ENCODE peak calls at places on chromosomes 4 and X, in ten cellular contexts. L is CD4-positive, CD25-positive, alpha-beta regulatory T cell; W is DND-41; N is mesendoderm; O is mucosa of descending colon; H is breast epithelium; K is tibial artery; R is GM23248; B is left ventricle myocardium inferior; P is adrenal gland. Q is an unnamed sample. For H3K4me1, the result is how much of the 10 kb centered on the place peaks cover.

GRCh38 chrX:84188320-84188834 is 378 bp upstream of the RPS6KA6 start:
- DNase-seq in K (peak), B (peak), R (peak), L (no peak), O (peak), W (no peak), H (peak), P (peak), N (peak), Q (peak)

GRCh38 chr4:3442959-3443749 is 1.4 kb downstream of the HGFAC start:
- DNase-seq in L (peak), R (peak), K (no peak), O (peak), W (peak), B (no peak), P (peak), H (no peak), N (peak), Q (peak)

GRCh38 chrX:104659037-104659744 is 93.2 kb downstream of the IL1RAPL2 start:
- DNase-seq in N (no peak), H (no peak), K (no peak), W (no peak), P (peak), O (no peak), R (no peak), B (peak), L (no peak), Q (no peak)

GRCh38 chr4:59759082-59759825 is 1440.9 kb upstream of the ADGRL3 start:
- DNase-seq in L (no peak), H (no peak), B (no peak), P (no peak), R (no peak), K (no peak), N (peak), O (no peak), W (no peak), Q (no peak)

GRCh38 chr4:82780398-82781231 is 18.0 kb downstream of the SCD5 start:
- DNase-seq in H (peak), L (no peak), O (peak), B (peak), N (no peak), K (peak), P (peak), W (peak), R (peak), Q (no peak)

GRCh38 chrX:150201391-150201790 is 161.7 kb upstream of the MAMLD1 start:
- DNase-seq in H (no peak), N (no peak), R (no peak), W (no peak), L (no peak), P (no peak), O (no peak), B (no peak), K (no peak), Q (no peak)

GRCh38 chr4:108205859-108206258 is 37.1 kb upstream of the LEF1 start:
- DNase-seq in W (no peak), O (no peak), H (no peak), B (no peak), P (no peak), K (no peak), L (no peak), N (no peak), R (no peak), Q (no peak)

GRCh38 chr4:185623444-185624247 is 88.3 kb upstream of the PDLIM3 start:
- DNase-seq in W (no peak), L (no peak), B (no peak), P (no peak), O (no peak), N (no peak), H (no peak), K (no peak), R (no peak), Q (no peak)

GRCh38 chr4:112410804-112411203 is 105.2 kb downstream of the NEUROG2 start:
- DNase-seq in W (no peak), L (no peak), N (no peak), B (no peak), O (no peak), R (no peak), K (no peak), P (no peak), H (no peak), Q (no peak)

GRCh38 chr4:96992443-96992842 is 1150.8 kb downstream of the STPG2 start:
- DNase-seq in P (no peak), L (no peak), R (no peak), O (no peak), W (no peak), H (no peak), B (no peak), N (no peak), K (no peak), Q (no peak)

GRCh38 chrX:147405764-147406163 is 506.0 kb upstream of the FMR1 start:
- DNase-seq in P (no peak), O (no peak), W (no peak), K (no peak), R (no peak), B (no peak), L (no peak), N (no peak), H (no peak), Q (no peak)

GRCh38 chr4:29734343-29734742 is 985.8 kb upstream of the PCDH7 start:
- DNase-seq in P (no peak), O (no peak), B (no peak), H (no peak), N (no peak), L (no peak), W (no peak), K (no peak), R (no peak), Q (no peak)

GRCh38 chrX:129717902-129718301 is 20.9 kb upstream of the XPNPEP2 start:
- DNase-seq in N (no peak), B (no peak), R (peak), L (no peak), K (peak), O (no peak), P (peak), W (no peak), H (no peak), Q (no peak)

GRCh38 chr4:97770222-97770621 is 373.1 kb downstream of the STPG2 start:
- DNase-seq in O (no peak), W (no peak), K (no peak), L (no peak), P (no peak), H (no peak), N (no peak), B (no peak), R (no peak), Q (no peak)

DNA sequence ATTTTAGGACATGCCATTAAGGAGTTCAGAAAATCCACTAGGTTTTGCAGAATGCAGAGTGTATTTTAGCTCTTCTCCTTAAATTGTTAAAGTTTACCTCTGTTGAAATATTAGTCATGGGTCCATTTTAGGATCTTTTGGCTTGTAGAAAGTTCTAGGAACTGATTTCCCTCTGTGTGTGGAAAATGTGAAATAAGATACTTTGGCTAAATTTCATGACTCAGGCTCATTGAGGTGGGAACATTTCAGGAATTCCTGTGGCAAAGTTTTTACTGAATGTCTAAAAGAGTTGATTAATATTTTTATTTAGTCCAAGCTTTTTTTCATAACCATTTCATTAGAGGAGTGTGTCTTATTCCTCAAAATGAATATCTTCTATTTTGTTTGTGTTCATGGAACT is 7.0 kb downstream of the FHIP1A start:
- DNase-seq in L (no peak), H (no peak), W (no peak), R (peak), N (no peak), K (no peak), O (no peak), B (no peak), P (no peak), Q (no peak)
- H3K4me1 ChIP-seq in L (under half), H (under half), W (under half), R (under half), N (under half), K (under half), O (under half), B (under half), P (under half), Q (under half)

DNA sequence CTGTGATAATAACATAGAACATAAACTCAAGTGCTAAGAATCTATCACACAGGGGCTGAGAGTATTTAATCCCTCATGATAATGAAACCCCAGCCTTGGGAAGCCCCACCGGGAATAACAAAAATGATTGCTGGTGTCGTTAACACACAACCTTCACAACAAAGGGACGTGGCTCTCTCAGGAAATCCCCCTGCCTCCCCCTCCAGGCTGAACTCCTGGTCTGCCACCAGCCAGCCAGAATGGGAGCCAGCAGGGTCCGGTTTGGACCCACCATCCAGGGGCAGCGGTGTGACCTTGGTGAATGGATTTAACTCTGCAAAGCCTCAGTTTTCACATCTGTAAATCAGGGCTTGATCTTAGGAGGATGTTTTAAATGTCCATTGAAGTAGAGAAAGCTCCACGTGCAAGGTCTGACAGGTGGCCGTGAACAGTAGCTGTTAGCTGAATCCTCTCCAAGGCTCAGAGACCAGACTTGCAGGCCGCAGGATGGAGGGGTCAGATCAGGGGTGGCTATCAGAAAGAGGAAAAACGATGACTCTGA is 46.5 kb downstream of the ABLIM2 start:
- DNase-seq in B (no peak), L (no peak), K (no peak), P (no peak), R (no peak), H (no peak), W (no peak), N (no peak), O (no peak), Q (no peak)
- H3K4me1 ChIP-seq in B (under half), L (under half), K (under half), P (under half), R (under half), H (under half), W (under half), N (under half), O (under half), Q (under half)

GRCh38 chr4:1770791-1771231 is 22.3 kb upstream of the FGFR3 start:
- DNase-seq in K (no peak), O (no peak), W (no peak), N (no peak), P (no peak), L (no peak), H (no peak), R (no peak), B (no peak), Q (no peak)

GRCh38 chr4:1770245-1770644 is 22.8 kb upstream of the FGFR3 start:
- DNase-seq in B (no peak), O (no peak), W (no peak), N (no peak), K (no peak), P (no peak), L (no peak), R (no peak), H (no peak), Q (no peak)

GRCh38 chr4:1768367-1769034 is 24.6 kb upstream of the FGFR3 start:
- DNase-seq in N (no peak), L (no peak), K (no peak), P (no peak), W (no peak), B (no peak), H (no peak), R (no peak), O (no peak), Q (no peak)

GRCh38 chr4:1767770-1768366 is 25.2 kb upstream of the FGFR3 start:
- DNase-seq in O (peak), B (no peak), P (no peak), K (no peak), H (no peak), W (no peak), R (peak), L (no peak), N (peak), Q (peak)

GRCh38 chr4:1769692-1770091 is 23.4 kb upstream of the FGFR3 start:
- DNase-seq in N (no peak), P (no peak), H (no peak), R (no peak), B (no peak), K (no peak), W (no peak), L (no peak), O (no peak), Q (no peak)
- H3K4me1 ChIP-seq in N (under half), P (under half), H (under half), R (under half), B (under half), K (under half), W (under half), L (under half), O (under half), Q (under half)

GRCh38 chrX:132037479-132037993 is 14.4 kb downstream of the STK26 start:
- DNase-seq in K (no peak), P (no peak), N (peak), B (no peak), W (no peak), R (no peak), H (no peak), O (no peak), L (no peak), Q (no peak)
- H3K4me1 ChIP-seq in K (under half), P (under half), N (under half), B (under half), W (under half), R (under half), H (under half), O (under half), L (under half), Q (under half)

DNA sequence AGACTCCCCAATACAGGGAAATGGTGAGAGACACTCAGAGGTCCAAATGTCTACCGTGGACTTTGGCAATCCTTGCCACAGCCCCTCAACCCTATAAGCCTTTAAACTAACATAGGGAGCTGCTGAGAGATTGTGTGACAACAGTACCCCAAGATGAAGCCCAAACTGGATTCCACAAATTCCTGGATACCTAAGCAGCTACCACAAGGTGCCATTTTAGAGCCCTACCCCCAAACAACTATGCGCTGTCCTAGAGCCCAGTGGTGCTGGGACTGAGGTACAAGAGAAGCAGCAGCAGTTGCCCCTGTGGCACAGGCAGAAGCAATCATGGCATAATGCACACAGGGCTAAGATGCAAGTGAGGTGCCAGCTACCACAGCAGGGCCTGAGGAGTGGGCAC is 2.7 kb upstream of the TMPRSS11F start:
- DNase-seq in L (no peak), K (no peak), B (no peak), P (no peak), W (no peak), O (no peak), R (no peak), H (no peak), N (peak), Q (no peak)
- H3K4me1 ChIP-seq in L (under half), K (under half), B (under half), P (under half), W (under half), O (under half), R (under half), H (under half), N (under half), Q (under half)

GRCh38 chr4:119041951-119042560 is 93.6 kb upstream of the MYOZ2 start:
- DNase-seq in H (no peak), L (peak), O (peak), W (peak), K (peak), P (peak), R (peak), B (no peak), N (peak), Q (peak)
- H3K4me1 ChIP-seq in H (under half), L (under half), O (under half), W (under half), K (half or more), P (under half), R (half or more), B (half or more), N (under half), Q (under half)

GRCh38 chr4:167613381-167613780 is 379.1 kb upstream of the SPOCK3 start:
- DNase-seq in P (no peak), K (no peak), B (no peak), N (no peak), O (no peak), L (no peak), H (no peak), R (no peak), W (no peak), Q (no peak)
- H3K4me1 ChIP-seq in P (under half), K (under half), B (under half), N (under half), O (under half), L (under half), H (under half), R (under half), W (under half), Q (under half)